ENCODE peak calls at places on chromosomes 12 and 14, in six cellular contexts. A is mucosa of descending colon, X is PC-3, V is GM23338, Z is IMR-90, J is SK-N-SH. N is an unnamed sample.

GRCh38 chr14:24312736-24313507 is 1.6 kb downstream of the LTB4R start:
- DNase-seq in J (no peak), Z (peak; percentile 22), A (peak; percentile 42), X (no peak), V (no peak), N (no peak)

GRCh38 chr12:97022831-97023230 is 115.8 kb downstream of the NEDD1 start:
- DNase-seq in V (no peak), J (no peak), X (no peak), Z (no peak), A (no peak), N (no peak)

GRCh38 chr14:85556263-85556662 is 26.3 kb downstream of the FLRT2 start:
- DNase-seq in J (no peak), Z (no peak), X (no peak), V (no peak), A (no peak), N (no peak)

GRCh38 chr14:23487216-23487615 is 17.7 kb downstream of the NGDN start:
- DNase-seq in V (no peak), Z (no peak), X (no peak), J (no peak), A (no peak), N (no peak)

GRCh38 chr12:115752913-115753726 is 524.4 kb downstream of the MED13L start:
- DNase-seq in Z (peak; percentile 77), A (no peak), J (peak; percentile 55), X (peak; percentile 89), V (peak; percentile 75), N (no peak)

GRCh38 chr12:114812858-114813761 is 129.1 kb upstream of the TBX3 start:
- DNase-seq in V (peak; percentile 31), A (no peak), J (no peak), X (peak; percentile 92), Z (peak; percentile 74), N (no peak)

GRCh38 chr14:83975435-83976222 is 1554.3 kb upstream of the FLRT2 start:
- DNase-seq in V (peak; percentile 15), A (no peak), Z (peak; percentile 67), J (no peak), X (no peak), N (no peak)

GRCh38 chr12:52208424-52209165 is 16.8 kb upstream of the KRT80 start:
- DNase-seq in V (no peak), X (no peak), A (peak; percentile 13), Z (no peak), J (no peak), N (no peak)

GRCh38 chr12:401235-402126 is at the start of gene CCDC77:
- DNase-seq in X (peak; percentile 95), V (peak; percentile 97), A (peak; percentile 95), Z (peak; percentile 88), J (peak; percentile 95), N (peak; percentile 93)

GRCh38 chr12:31005944-31006361 is 67.7 kb upstream of the DDX11 start:
- DNase-seq in X (peak; percentile 90), A (no peak), V (no peak), J (peak; percentile 6), Z (peak; percentile 20), N (no peak)

GRCh38 chr14:89881839-89882238 is 72.7 kb downstream of the EFCAB11 start:
- DNase-seq in X (no peak), Z (no peak), V (no peak), J (no peak), A (no peak), N (peak; percentile 8)

GRCh38 chr12:6507102-6507998 is 13.4 kb downstream of the NCAPD2 start:
- DNase-seq in A (no peak), J (no peak), Z (peak; percentile 42), V (peak; percentile 58), X (no peak), N (no peak)

GRCh38 chr12:101280006-101280505 is at the start of gene UTP20:
- DNase-seq in V (peak; percentile 97), J (peak; percentile 90), X (peak; percentile 94), A (peak; percentile 96), Z (peak; percentile 82), N (peak; percentile 90)

GRCh38 chr14:91219505-91220389 is 24.8 kb downstream of the GPR68 start:
- DNase-seq in J (no peak), V (no peak), X (no peak), Z (no peak), A (no peak), N (no peak)

GRCh38 chr12:58026421-58026820 is 85.1 kb downstream of the ATP23 start:
- DNase-seq in J (no peak), A (no peak), V (no peak), X (no peak), Z (no peak), N (no peak)

GRCh38 chr14:55662757-55663156 is 82.8 kb downstream of the KTN1 start:
- DNase-seq in V (no peak), A (no peak), Z (no peak), J (no peak), X (no peak), N (no peak)

GRCh38 chr14:74975059-74975810 is 19.8 kb upstream of the PGF start:
- DNase-seq in J (no peak), Z (no peak), X (no peak), A (peak; percentile 66), V (no peak), N (no peak)

GRCh38 chr12:17802657-17803641 is 287.0 kb downstream of the RERGL start:
- DNase-seq in J (no peak), X (peak; percentile 26), A (no peak), Z (no peak), V (peak; percentile 52), N (no peak)

GRCh38 chr12:111057726-111058125 is 137.3 kb upstream of the MYL2 start:
- DNase-seq in J (peak; percentile 80), Z (no peak), A (no peak), V (no peak), X (no peak), N (no peak)

GRCh38 chr14:100096656-100097055 is 31.4 kb downstream of the EVL start:
- DNase-seq in A (no peak), J (no peak), X (peak; percentile 40), V (no peak), Z (peak; percentile 68), N (no peak)
- H3K36me3 ChIP-seq in A (no peaks in the 10 kb centered on the region), J (no peaks in the 10 kb centered on the region), X (no peaks in the 10 kb centered on the region), V (no peaks in the 10 kb centered on the region), Z (peaks cover 3% of the 10 kb centered on the region), N (peaks cover 33% of the 10 kb centered on the region)

GRCh38 chr12:56751712-56752598 is at the start of gene PRIM1:
- DNase-seq in Z (peak; percentile 66), A (peak; percentile 90), X (peak; percentile 90), J (peak; percentile 96), V (peak; percentile 90), N (peak; percentile 96)
- TF ChIP-seq CTCF in Z (no peak), A (no peak), X (no peak), J (no peak), V (no peak), N (no peak)

GRCh38 chr14:63982629-63983028 is 129.8 kb downstream of the SYNE2 start:
- DNase-seq in X (no peak), J (no peak), Z (no peak), V (no peak), A (no peak), N (no peak)
- H3K4me3 ChIP-seq in X (no peak overlapping the region), J (no peak overlapping the region), Z (no peak overlapping the region), V (no peak overlapping the region), A (no peak overlapping the region), N (no peak overlapping the region)

GRCh38 chr12:132743831-132744230 is 17.8 kb downstream of the ANKLE2 start:
- DNase-seq in A (no peak), V (no peak), Z (no peak), X (no peak), J (no peak), N (no peak)
- H3K36me3 ChIP-seq in A (peaks cover 19% of the 10 kb centered on the region), V (peaks cover 47% of the 10 kb centered on the region), Z (peaks cover 74% of the 10 kb centered on the region), X (peaks cover 90% of the 10 kb centered on the region), J (peaks cover 85% of the 10 kb centered on the region), N (peaks cover 57% of the 10 kb centered on the region)

DNA sequence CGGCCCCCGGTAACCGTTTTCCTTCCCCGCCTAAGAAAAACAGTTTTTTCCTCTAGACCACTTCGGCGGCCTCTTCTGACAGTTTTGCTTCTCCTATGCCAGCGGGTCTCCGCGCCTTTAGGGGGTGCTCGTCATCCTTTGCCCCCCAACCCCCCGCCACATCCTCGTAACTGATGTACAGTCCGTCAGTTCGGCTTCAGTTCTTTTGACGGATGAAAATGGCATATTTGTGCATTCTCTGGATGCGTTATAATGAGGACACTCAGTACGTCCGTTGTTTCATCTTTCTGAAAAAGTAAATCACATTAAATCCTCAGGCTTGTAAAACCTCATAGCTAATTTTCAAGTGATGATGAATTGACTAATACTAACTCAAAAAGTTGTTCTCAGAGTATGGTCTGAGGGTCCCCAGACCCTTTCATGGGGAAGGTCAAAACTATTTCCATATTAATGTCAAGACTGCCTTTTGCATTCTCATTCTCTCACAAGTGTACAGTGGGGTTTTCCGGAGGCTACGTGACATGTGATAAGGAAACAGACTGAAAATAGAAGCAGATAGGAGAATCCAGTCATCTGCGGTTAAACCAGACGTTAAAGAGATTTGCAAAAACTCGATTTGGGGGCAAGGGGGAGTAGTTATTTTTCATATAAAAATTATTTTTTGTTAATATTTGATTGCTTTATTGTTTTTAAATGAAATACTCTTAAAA is 829 bp upstream of the NAP1L1 start:
- DNase-seq in J (peak; percentile 17), V (no peak), X (no peak), Z (peak; percentile 77), A (no peak), N (peak; percentile 19)
- TF ChIP-seq CTCF in J (peak; percentile 61), V (peak; percentile 41), X (peak; percentile 47), Z (peak; percentile 36), A (no peak), N (peak; percentile 68)

DNA sequence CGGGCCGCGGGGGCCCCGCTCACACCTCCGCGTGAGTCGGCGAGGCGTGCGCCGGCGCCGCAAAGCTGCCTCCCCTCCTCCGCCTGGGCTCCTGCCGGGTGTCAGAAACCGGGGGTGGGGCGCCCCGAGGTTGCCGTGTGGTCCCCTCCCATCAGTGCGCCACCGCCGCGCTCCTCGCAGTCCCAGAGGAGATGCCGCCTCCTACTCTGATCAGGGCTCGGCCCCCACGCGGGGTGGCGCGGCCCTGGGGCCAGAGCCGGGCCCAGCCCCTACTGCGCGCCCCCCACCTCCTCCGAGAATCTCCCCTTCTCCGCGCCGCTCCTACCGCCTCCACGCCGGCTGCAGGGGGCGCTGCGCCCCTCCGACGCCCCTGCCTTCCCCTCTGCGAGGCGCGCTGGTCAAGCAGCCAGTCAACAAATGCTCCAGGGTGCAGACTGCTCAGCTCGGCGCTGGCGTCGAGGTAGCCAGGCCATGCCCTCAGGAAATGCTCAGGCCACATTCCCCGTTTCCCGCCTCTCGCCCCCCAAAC is 467 bp upstream of the JAG2 start:
- DNase-seq in X (no peak), V (peak; percentile 82), Z (no peak), J (peak; percentile 84), A (peak; percentile 53), N (peak; percentile 45)
- H3K4me3 ChIP-seq in X (peak overlapping the region; percentile 46), V (peak overlapping the region; percentile 52), Z (no peak overlapping the region), J (peak overlapping the region; percentile 26), A (no peak overlapping the region), N (peak overlapping the region; percentile 22)

GRCh38 chr14:64926398-64926995 is 12.2 kb downstream of the CHURC1 start:
- DNase-seq in J (no peak), X (no peak), V (no peak), Z (no peak), A (no peak), N (no peak)
- H3K36me3 ChIP-seq in J (peaks cover 65% of the 10 kb centered on the region), X (peaks cover 42% of the 10 kb centered on the region), V (peaks cover 27% of the 10 kb centered on the region), Z (peaks cover 18% of the 10 kb centered on the region), A (no peaks in the 10 kb centered on the region), N (peaks cover 14% of the 10 kb centered on the region)

GRCh38 chr14:49679271-49679670 is 8.7 kb downstream of the POLE2 start:
- DNase-seq in Z (peak; percentile 30), X (peak; percentile 81), A (no peak), J (no peak), V (no peak), N (no peak)

GRCh38 chr14:49673586-49673985 is 14.4 kb downstream of the POLE2 start:
- DNase-seq in Z (no peak), J (no peak), X (no peak), A (no peak), V (no peak), N (no peak)

GRCh38 chr14:49677643-49678042 is 10.4 kb downstream of the POLE2 start:
- DNase-seq in Z (no peak), J (peak; percentile 32), X (no peak), V (peak; percentile 24), A (no peak), N (no peak)
- TF ChIP-seq CTCF in Z (no peak), J (no peak), X (no peak), V (peak; percentile 14), A (no peak), N (no peak)